ENCODE peak calls at places on chromosome 4, in six cellular contexts. C is GM12878, E is upper lobe of left lung, F is HepG2, Y is A549, D is K562. A is an unnamed sample.

GRCh38 chr4:87316961-87317360 is 5.7 kb downstream of the HSD17B13 start:
- ATAC-seq in C (no peak), E (no peak), F (no peak), Y (no peak), D (no peak), A (no peak)

GRCh38 chr4:152953514-152953913 is 17.4 kb downstream of the FHDC1 start:
- ATAC-seq in C (no peak), E (no peak), F (no peak), Y (no peak), D (no peak), A (no peak)

GRCh38 chr4:38860788-38861424 is 4.3 kb upstream of the TLR6 start:
- ATAC-seq in C (peak; percentile 65), E (peak; percentile 83), F (peak; percentile 92), Y (peak; percentile 48), D (peak; percentile 83), A (no peak)

GRCh38 chr4:80507507-80507906 is 172.0 kb downstream of the CFAP299 start:
- ATAC-seq in C (peak; percentile 96), E (no peak), F (no peak), Y (no peak), D (no peak), A (no peak)

GRCh38 chr4:30716671-30717207 is 3.4 kb upstream of the PCDH7 start:
- ATAC-seq in C (peak; percentile 48), E (no peak), F (no peak), Y (no peak), D (no peak), A (no peak)

GRCh38 chr4:113708250-113708649 is 53.3 kb downstream of the CAMK2D start:
- ATAC-seq in C (peak; percentile 82), E (no peak), F (no peak), Y (no peak), D (no peak), A (no peak)

GRCh38 chr4:39054497-39054896 is 7.5 kb upstream of the KLHL5 start:
- ATAC-seq in C (peak; percentile 39), E (no peak), F (no peak), Y (no peak), D (peak; percentile 77), A (no peak)

GRCh38 chr4:118004088-118004487 is 30.2 kb upstream of the NDST3 start:
- ATAC-seq in C (no peak), E (no peak), F (no peak), Y (no peak), D (no peak), A (no peak)

GRCh38 chr4:186726440-186727148 is 2.9 kb upstream of the FAT1 start:
- ATAC-seq in C (no peak), E (peak; percentile 73), F (peak; percentile 43), Y (peak; percentile 51), D (peak; percentile 37), A (peak; percentile 61)

GRCh38 chr4:8182858-8183725 is 16.0 kb upstream of the SH3TC1 start:
- ATAC-seq in C (no peak), E (peak; percentile 82), F (peak; percentile 32), Y (peak; percentile 80), D (peak; percentile 97), A (peak; percentile 87)

GRCh38 chr4:186712690-186713089 is 11.0 kb downstream of the FAT1 start:
- ATAC-seq in C (no peak), E (no peak), F (no peak), Y (no peak), D (no peak), A (no peak)

GRCh38 chr4:156598138-156598681 is 373.4 kb downstream of the PDGFC start:
- ATAC-seq in C (no peak), E (peak; percentile 69), F (no peak), Y (no peak), D (no peak), A (no peak)

GRCh38 chr4:2861631-2862436 is 18.2 kb downstream of the ADD1 start:
- ATAC-seq in C (peak; percentile 78), E (no peak), F (no peak), Y (no peak), D (peak; percentile 17), A (no peak)

GRCh38 chr4:109640644-109641043 is 62.6 kb downstream of the CASP6 start:
- ATAC-seq in C (peak; percentile 24), E (no peak), F (no peak), Y (no peak), D (no peak), A (no peak)

GRCh38 chr4:79653871-79654270 is 245.8 kb upstream of the GK2 start:
- ATAC-seq in C (no peak), E (no peak), F (no peak), Y (no peak), D (no peak), A (no peak)

GRCh38 chr4:67638157-67638556 is 62.8 kb downstream of the UBA6 start:
- ATAC-seq in C (no peak), E (no peak), F (no peak), Y (no peak), D (no peak), A (no peak)

GRCh38 chr4:3369781-3370660 is 71.7 kb upstream of the HGFAC start:
- ATAC-seq in C (peak; percentile 9), E (no peak), F (no peak), Y (no peak), D (no peak), A (no peak)

DNA sequence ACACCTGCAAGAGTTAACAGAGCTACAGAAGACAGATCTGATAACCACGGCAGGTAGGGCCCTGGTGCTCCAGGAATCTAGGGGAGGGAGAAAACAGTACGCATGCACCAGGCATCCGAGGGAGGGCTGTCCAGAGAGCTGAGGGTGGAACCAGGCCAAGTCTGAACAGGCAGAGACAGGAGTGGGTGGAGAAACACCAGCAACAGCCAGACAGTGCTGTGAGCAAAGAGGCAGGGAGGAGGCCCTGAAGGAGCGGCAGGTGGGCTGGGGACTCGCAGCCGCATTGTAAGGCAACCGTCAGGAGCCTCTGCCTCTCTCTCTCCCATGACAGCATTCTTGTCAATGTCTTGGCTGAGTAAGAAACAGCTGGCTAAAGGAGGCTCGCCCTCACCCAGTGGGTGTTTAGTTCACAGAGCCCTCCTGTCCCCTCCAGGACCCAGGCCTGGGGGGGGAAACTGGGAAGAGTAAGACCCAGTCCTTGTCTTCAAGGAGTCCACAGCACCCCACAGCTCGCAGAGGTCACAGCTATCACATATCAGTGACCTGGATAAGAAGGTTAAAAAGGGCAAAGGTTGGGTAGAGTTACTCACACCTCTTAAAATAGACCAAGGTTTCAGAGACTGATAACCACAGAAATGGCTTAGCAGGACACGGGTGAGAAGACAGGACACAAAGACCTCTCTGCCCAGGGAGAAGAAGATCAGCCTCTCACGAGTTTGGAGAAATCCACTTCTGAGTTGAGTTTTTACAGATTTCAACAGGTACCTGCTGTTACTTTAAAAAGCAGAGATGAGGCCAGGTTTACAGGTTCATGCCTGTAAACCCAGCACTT is 10.5 kb downstream of the ACSL1 start:
- ATAC-seq in C (peak; percentile 75), E (peak; percentile 87), F (peak; percentile 90), Y (peak; percentile 65), D (peak; percentile 93), A (peak; percentile 71)
- TF ChIP-seq POLR2A in C (peak; percentile 68), E (no peak), F (no peak), Y (no peak), D (no peak), A (no peak)

GRCh38 chr4:147789596-147789995 is 57.7 kb downstream of the ARHGAP10 start:
- ATAC-seq in C (no peak), E (no peak), F (no peak), Y (no peak), D (no peak), A (no peak)

GRCh38 chr4:147788791-147789190 is 56.9 kb downstream of the ARHGAP10 start:
- ATAC-seq in C (no peak), E (no peak), F (no peak), Y (no peak), D (no peak), A (peak; percentile 57)

GRCh38 chr4:147787204-147787603 is 55.3 kb downstream of the ARHGAP10 start:
- ATAC-seq in C (no peak), E (no peak), F (no peak), Y (no peak), D (no peak), A (peak; percentile 85)

GRCh38 chr4:147786531-147786930 is 54.6 kb downstream of the ARHGAP10 start:
- ATAC-seq in C (peak; percentile 17), E (no peak), F (no peak), Y (no peak), D (no peak), A (no peak)

GRCh38 chr4:147786031-147786430 is 54.1 kb downstream of the ARHGAP10 start:
- ATAC-seq in C (peak; percentile 93), E (no peak), F (no peak), Y (no peak), D (no peak), A (no peak)
- H3K4me1 ChIP-seq in C (peaks cover 48% of the 10 kb centered on the region), E (no peaks in the 10 kb centered on the region), F (no peaks in the 10 kb centered on the region), Y (peaks cover 30% of the 10 kb centered on the region), D (no peaks in the 10 kb centered on the region), A (peaks cover 73% of the 10 kb centered on the region)

DNA sequence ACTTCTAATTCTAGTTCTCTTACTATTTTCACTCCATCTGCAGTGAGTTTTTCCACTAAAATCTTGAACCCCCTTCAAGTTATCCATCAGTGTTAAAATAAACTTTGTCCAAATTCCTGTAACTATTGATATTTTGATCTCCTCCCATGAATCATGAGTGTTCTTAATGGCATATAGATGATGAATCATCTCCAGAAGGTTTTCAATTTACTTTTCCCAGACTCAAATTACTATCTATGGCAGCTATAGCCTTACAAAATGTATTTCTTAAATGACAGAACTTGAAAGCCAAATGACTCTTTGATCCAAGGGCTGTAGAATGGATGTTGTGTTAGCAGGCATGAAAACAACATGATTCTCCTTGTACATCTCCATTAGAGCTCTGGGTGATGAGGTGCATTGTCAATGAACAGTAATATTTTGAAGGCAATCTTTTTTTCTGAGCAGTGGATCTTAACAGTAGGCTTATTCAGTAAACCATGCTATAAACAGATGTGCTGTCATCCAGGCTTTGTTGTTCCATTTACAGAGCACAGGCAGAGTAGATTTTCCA is 16.1 kb upstream of the IQCM start:
- ATAC-seq in C (no peak), E (no peak), F (no peak), Y (no peak), D (no peak), A (no peak)
- TF ChIP-seq EP300 in C (no peak), E (no peak), F (no peak), Y (no peak), D (no peak), A (no peak)

DNA sequence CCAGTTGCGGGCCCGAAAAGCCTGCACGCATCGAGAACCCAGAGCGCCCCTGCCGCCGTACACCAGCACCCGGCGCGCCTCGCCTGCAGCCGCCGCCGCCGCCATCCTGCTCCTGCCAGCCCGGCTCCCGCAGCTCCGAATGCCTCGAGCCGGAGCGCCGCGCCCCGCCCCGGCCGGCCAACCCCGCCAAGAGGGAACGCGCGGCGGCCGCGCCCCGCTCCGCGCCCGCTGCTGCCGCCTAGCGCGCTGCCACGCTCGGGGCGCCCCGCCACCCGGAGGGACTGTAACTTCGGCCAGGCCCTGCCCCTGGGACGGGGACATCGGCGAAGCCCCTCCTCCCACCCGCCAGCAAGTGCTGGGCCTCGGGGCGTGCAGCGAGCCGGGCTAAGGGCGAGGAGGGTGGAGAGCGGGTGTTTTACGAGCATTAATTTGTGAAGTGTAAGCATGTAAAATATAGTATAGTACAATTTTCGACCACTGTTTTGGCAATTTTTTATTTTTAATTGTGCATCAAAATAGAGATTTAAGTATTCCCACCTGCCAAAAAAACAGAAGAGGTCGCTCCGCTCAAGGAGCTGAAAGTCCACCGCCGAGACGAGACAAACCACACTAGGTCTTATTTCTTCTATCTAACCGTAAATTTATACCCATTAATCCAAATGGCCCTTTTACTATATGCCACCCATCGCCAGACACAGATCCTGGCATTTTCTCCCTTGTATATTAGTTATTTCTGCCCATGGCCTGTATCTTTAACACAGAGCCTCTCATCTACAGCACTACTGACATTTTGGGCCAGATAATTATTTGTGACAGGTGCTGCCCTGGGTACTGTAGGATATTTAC is at the start of gene QDPR:
- ATAC-seq in C (peak; percentile 96), E (peak; percentile 92), F (peak; percentile 91), Y (peak; percentile 98), D (peak; percentile 97), A (peak; percentile 90)
- TF ChIP-seq POLR2A in C (peak; percentile 65), E (no peak), F (peak; percentile 73), Y (peak; percentile 73), D (peak; percentile 67), A (peak; percentile 23)